ENCODE peak calls at places on chromosomes 2 and 18, in six cellular contexts. A, G, F, M, E and P are unnamed samples.

GRCh38 chr2:237546040-237546875 is 20.1 kb upstream of the PRLH start:
- DNase-seq in E (no peak), A (no peak), G (no peak), F (no peak), M (no peak), P (no peak)

GRCh38 chr18:12497296-12497695 is 89.6 kb downstream of the PRELID3A start:
- DNase-seq in F (no peak), E (no peak), A (no peak), M (no peak), G (no peak), P (no peak)

GRCh38 chr2:111208639-111209038 is 87.9 kb downstream of the BCL2L11 start:
- DNase-seq in A (no peak), E (no peak), G (no peak), M (no peak), F (no peak), P (no peak)

GRCh38 chr18:57737661-57738060 is 65.5 kb downstream of the ATP8B1 start:
- DNase-seq in A (no peak), E (peak; percentile 61), M (peak; percentile 65), F (peak; percentile 21), G (peak; percentile 87), P (no peak)

GRCh38 chr2:54670485-54671009 is 52.9 kb upstream of the EML6 start:
- DNase-seq in A (no peak), E (no peak), G (no peak), F (no peak), M (no peak), P (no peak)

GRCh38 chr2:51218057-51218456 is 186.1 kb upstream of the NRXN1 start:
- DNase-seq in G (peak; percentile 46), F (no peak), E (no peak), M (no peak), A (no peak), P (no peak)

GRCh38 chr2:212392544-212392943 is 146.1 kb downstream of the ERBB4 start:
- DNase-seq in M (no peak), E (no peak), A (no peak), G (no peak), F (no peak), P (no peak)

GRCh38 chr2:63712748-63713147 is 124.0 kb downstream of the MDH1 start:
- DNase-seq in A (no peak), M (no peak), E (no peak), G (peak; percentile 27), F (no peak), P (no peak)

GRCh38 chr2:105797298-105797819 is 52.6 kb downstream of the NCK2 start:
- DNase-seq in F (no peak), G (peak; percentile 67), E (no peak), A (no peak), M (no peak), P (peak; percentile 61)

GRCh38 chr18:61256291-61256690 is 76.9 kb upstream of the CDH20 start:
- DNase-seq in F (no peak), A (no peak), M (no peak), G (no peak), E (no peak), P (no peak)

GRCh38 chr2:23564618-23564967 is 179.6 kb downstream of the KLHL29 start:
- DNase-seq in A (no peak), G (no peak), E (no peak), M (no peak), F (no peak), P (no peak)

GRCh38 chr2:174492963-174493431 is 6.2 kb upstream of the GPR155 start:
- DNase-seq in E (no peak), M (no peak), A (no peak), G (no peak), F (no peak), P (no peak)

GRCh38 chr18:9708882-9709877 is 1.1 kb downstream of the RAB31 start:
- DNase-seq in G (peak; percentile 33), E (no peak), F (peak; percentile 42), M (no peak), A (peak; percentile 78), P (peak; percentile 76)

GRCh38 chr2:172336681-172337080 is 90.7 kb upstream of the ITGA6 start:
- DNase-seq in A (no peak), F (no peak), G (no peak), E (no peak), M (no peak), P (no peak)

GRCh38 chr2:161061786-161062185 is 98.4 kb upstream of the TANK start:
- DNase-seq in F (no peak), E (no peak), G (no peak), A (no peak), M (no peak), P (no peak)

GRCh38 chr2:176114120-176114929 is 2.3 kb upstream of the HOXD10 start:
- DNase-seq in E (no peak), M (no peak), G (peak; percentile 34), A (no peak), F (no peak), P (peak; percentile 58)

GRCh38 chr18:8385400-8385799 is 223.8 kb upstream of the RAB12 start:
- DNase-seq in A (no peak), F (no peak), M (no peak), G (no peak), E (no peak), P (no peak)

GRCh38 chr2:128311755-128312341 is 6.8 kb downstream of the HS6ST1 start:
- DNase-seq in F (peak; percentile 13), E (no peak), G (no peak), M (peak; percentile 23), A (no peak), P (peak; percentile 36)

GRCh38 chr2:189222440-189222839 is 42.9 kb upstream of the COL5A2 start:
- DNase-seq in E (no peak), M (peak; percentile 84), F (no peak), G (no peak), A (no peak), P (no peak)

GRCh38 chr18:48914581-48915251 is 36.0 kb downstream of the SMAD7 start:
- DNase-seq in E (no peak), M (no peak), A (no peak), F (no peak), G (no peak), P (peak; percentile 52)

GRCh38 chr2:233822781-233823730 is 31.3 kb downstream of the HJURP start:
- DNase-seq in A (no peak), E (no peak), F (no peak), M (peak; percentile 7), G (no peak), P (peak; percentile 21)

GRCh38 chr2:24973812-24974211 is 2.1 kb upstream of the DNAJC27 start:
- DNase-seq in E (no peak), A (no peak), M (no peak), F (no peak), G (no peak), P (no peak)

GRCh38 chr18:61982475-61982874 is 89.7 kb upstream of the RNF152 start:
- DNase-seq in M (no peak), F (no peak), A (no peak), G (no peak), E (no peak), P (no peak)

GRCh38 chr2:193518061-193518817 is 1323.5 kb upstream of the TMEFF2 start:
- DNase-seq in M (no peak), A (peak; percentile 12), E (no peak), G (peak; percentile 59), F (no peak), P (no peak)

GRCh38 chr2:235086481-235087184 is 134.8 kb downstream of the SH3BP4 start:
- DNase-seq in M (no peak), F (no peak), G (no peak), A (no peak), E (no peak), P (no peak)

GRCh38 chr2:235087812-235088607 is 136.2 kb downstream of the SH3BP4 start:
- DNase-seq in G (no peak), F (peak; percentile 44), E (peak; percentile 70), M (peak; percentile 37), A (no peak), P (peak; percentile 30)

GRCh38 chr2:235085476-235085875 is 133.7 kb downstream of the SH3BP4 start:
- DNase-seq in E (no peak), F (no peak), G (peak; percentile 39), M (no peak), A (no peak), P (no peak)

GRCh38 chr2:235091421-235091820 is 139.6 kb downstream of the SH3BP4 start:
- DNase-seq in G (no peak), M (no peak), F (no peak), A (no peak), E (no peak), P (no peak)

GRCh38 chr2:235088608-235089020 is 136.8 kb downstream of the SH3BP4 start:
- DNase-seq in G (no peak), A (no peak), F (no peak), M (no peak), E (no peak), P (no peak)
- TF ChIP-seq CTCF in G (no peak), A (no peak), F (no peak), M (no peak), E (no peak), P (no peak)

GRCh38 chr2:204897561-204897960 is 352.3 kb downstream of the PARD3B start:
- DNase-seq in M (no peak), G (no peak), A (no peak), E (no peak), F (no peak), P (no peak)
- H3K4me3 ChIP-seq in M (no peak overlapping the region), G (no peak overlapping the region), A (no peak overlapping the region), E (no peak overlapping the region), F (no peak overlapping the region), P (no peak overlapping the region)

GRCh38 chr2:30823452-30823851 is 16.2 kb upstream of the CAPN13 start:
- DNase-seq in E (no peak), M (no peak), G (no peak), A (no peak), F (peak; percentile 73), P (no peak)

GRCh38 chr2:30826916-30827315 is 19.7 kb upstream of the CAPN13 start:
- DNase-seq in M (peak; percentile 39), G (no peak), F (no peak), E (no peak), A (no peak), P (no peak)

GRCh38 chr2:30826481-30826880 is 19.2 kb upstream of the CAPN13 start:
- DNase-seq in F (no peak), G (no peak), M (peak; percentile 46), A (no peak), E (no peak), P (no peak)

DNA sequence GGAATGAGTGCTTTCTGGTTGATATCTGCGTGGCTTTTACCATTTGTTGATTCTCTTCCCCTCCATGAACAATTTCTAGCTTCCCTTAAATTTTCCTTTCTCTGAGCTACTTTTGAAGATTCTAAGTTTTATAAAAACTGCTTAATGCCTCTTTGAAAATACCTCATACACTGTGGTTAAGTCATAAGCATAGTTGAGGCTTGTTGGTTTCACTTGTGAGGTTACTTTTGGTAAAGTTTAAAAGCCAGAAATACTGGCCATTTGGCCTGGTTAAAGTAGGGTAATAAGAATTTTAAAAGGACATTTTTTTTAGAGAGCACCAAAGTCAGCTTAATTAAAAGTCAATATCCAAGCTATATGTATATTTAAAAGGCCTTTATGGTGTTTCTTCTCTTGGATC is 21.3 kb upstream of the CAPN13 start:
- DNase-seq in E (no peak), A (no peak), M (no peak), F (no peak), G (no peak), P (no peak)
- TF ChIP-seq CTCF in E (no peak), A (no peak), M (no peak), F (no peak), G (no peak), P (no peak)

DNA sequence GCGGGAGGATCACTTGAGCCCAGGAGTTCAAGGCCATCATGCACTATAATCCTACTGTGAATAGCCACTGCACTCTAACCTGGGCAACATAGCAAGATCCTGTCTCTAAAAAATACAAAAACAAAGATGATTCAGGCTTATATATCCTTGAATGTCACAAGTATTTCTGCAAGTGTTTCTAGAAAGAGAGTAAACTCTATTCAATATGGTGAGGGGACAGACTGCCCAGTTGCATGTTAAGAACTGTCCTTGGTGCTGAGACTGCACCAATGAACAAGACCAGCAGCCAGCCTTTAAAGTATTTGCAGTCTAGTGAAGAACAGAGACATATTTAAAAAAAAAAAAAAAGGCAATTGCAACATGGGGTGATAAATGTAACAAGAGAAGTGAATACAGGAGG is 16.4 kb downstream of the MAP3K19 start:
- DNase-seq in A (peak; percentile 52), G (peak; percentile 47), F (no peak), E (no peak), M (no peak), P (peak; percentile 55)
- H3K4me3 ChIP-seq in A (no peak overlapping the region), G (no peak overlapping the region), F (no peak overlapping the region), E (no peak overlapping the region), M (no peak overlapping the region), P (no peak overlapping the region)